ENCODE peak calls at places on chromosomes 16 and 17, in nine cellular contexts. D, B, F, P, H, Z, Q, W and A are unnamed samples.

GRCh38 chr17:27226611-27227234 is 67.2 kb upstream of the WSB1 start:
- DNase-seq in D (no peak), B (peak), F (no peak), P (no peak), H (peak), Z (peak), Q (no peak), W (peak), A (no peak)

GRCh38 chr17:31291820-31292219 is 5.2 kb downstream of the OMG start:
- DNase-seq in D (no peak), B (peak), F (no peak), P (no peak), H (no peak), Z (peak), Q (no peak), W (no peak), A (no peak)

GRCh38 chr16:72937360-72937759 is 110.6 kb downstream of the ZFHX3 start:
- DNase-seq in D (no peak), B (no peak), F (no peak), P (no peak), H (no peak), Z (no peak), Q (no peak), W (no peak), A (no peak)

GRCh38 chr17:43406676-43407645 is 8.2 kb downstream of the ARL4D start:
- DNase-seq in D (no peak), B (peak), F (no peak), P (no peak), H (peak), Z (peak), Q (no peak), W (no peak), A (no peak)

GRCh38 chr16:69927056-69927757 is 23.9 kb upstream of the CLEC18A start:
- DNase-seq in D (no peak), B (peak), F (no peak), P (no peak), H (peak), Z (peak), Q (no peak), W (no peak), A (no peak)

GRCh38 chr17:13030459-13031305 is 12.9 kb upstream of the ELAC2 start:
- DNase-seq in D (no peak), B (peak), F (no peak), P (peak), H (peak), Z (peak), Q (no peak), W (peak), A (peak)

GRCh38 chr16:69328854-69329316 is 1.5 kb downstream of the PDF start:
- DNase-seq in D (no peak), B (peak), F (no peak), P (no peak), H (peak), Z (peak), Q (no peak), W (peak), A (no peak)

GRCh38 chr17:45131294-45131615 is 1.1 kb downstream of the PLCD3 start:
- DNase-seq in D (no peak), B (no peak), F (no peak), P (no peak), H (no peak), Z (no peak), Q (no peak), W (no peak), A (no peak)